ENCODE peak calls at places on chromosomes 2 and 18, in ten cellular contexts. J is A549; W is SK-N-SH; Y is CD4-positive, alpha-beta memory T cell; H is skeletal muscle cell; D is left lung; G is mesendoderm; I is lung; U is mammary epithelial cell; S is GM23338. P is an unnamed sample.

GRCh38 chr2:168456526-168457176 is 579 bp downstream of the CERS6 start:
- DNase-seq in J (peak), W (peak), Y (no peak), H (no peak), D (peak), G (peak), I (peak), U (peak), S (peak), P (peak)

GRCh38 chr18:27713037-27713726 is 463.7 kb downstream of the CDH2 start:
- DNase-seq in J (no peak), W (no peak), Y (no peak), H (peak), D (no peak), G (peak), I (no peak), U (no peak), S (peak), P (no peak)

GRCh38 chr2:144372484-144373195 is 147.3 kb downstream of the ZEB2 start:
- DNase-seq in J (no peak), W (no peak), Y (no peak), H (no peak), D (no peak), G (no peak), I (no peak), U (no peak), S (no peak), P (no peak)

GRCh38 chr2:68926782-68927181 is 25.9 kb downstream of the GKN2 start:
- DNase-seq in J (no peak), W (no peak), Y (no peak), H (no peak), D (no peak), G (peak), I (no peak), U (no peak), S (no peak), P (no peak)

GRCh38 chr2:191802180-191802579 is 44.7 kb downstream of the CAVIN2 start:
- DNase-seq in J (no peak), W (no peak), Y (no peak), H (no peak), D (no peak), G (no peak), I (no peak), U (no peak), S (no peak), P (no peak)

GRCh38 chr18:7812431-7813063 is 245.4 kb downstream of the PTPRM start:
- DNase-seq in J (no peak), W (no peak), Y (no peak), H (peak), D (no peak), G (no peak), I (no peak), U (peak), S (no peak), P (no peak)

GRCh38 chr2:85684806-85685205 is 9.4 kb upstream of the GNLY start:
- DNase-seq in J (no peak), W (no peak), Y (no peak), H (no peak), D (no peak), G (no peak), I (no peak), U (no peak), S (no peak), P (no peak)

GRCh38 chr2:105556366-105556765 is 157.5 kb upstream of the FHL2 start:
- DNase-seq in J (no peak), W (no peak), Y (no peak), H (no peak), D (no peak), G (no peak), I (no peak), U (no peak), S (no peak), P (no peak)

GRCh38 chr2:144350151-144350802 is 169.6 kb downstream of the ZEB2 start:
- DNase-seq in J (no peak), W (no peak), Y (no peak), H (peak), D (no peak), G (peak), I (no peak), U (no peak), S (peak), P (no peak)

GRCh38 chr2:70990216-70990615 is 4.5 kb downstream of the TEX261 start:
- DNase-seq in J (no peak), W (no peak), Y (no peak), H (no peak), D (no peak), G (no peak), I (no peak), U (no peak), S (no peak), P (no peak)

GRCh38 chr2:237122214-237122666 is 36.6 kb downstream of the COPS8 start:
- DNase-seq in J (peak), W (peak), Y (no peak), H (no peak), D (peak), G (peak), I (peak), U (peak), S (peak), P (peak)

GRCh38 chr2:239353697-239354096 is 47.1 kb downstream of the HDAC4 start:
- DNase-seq in J (no peak), W (no peak), Y (no peak), H (no peak), D (no peak), G (no peak), I (no peak), U (no peak), S (no peak), P (no peak)

GRCh38 chr2:222791946-222792649 is 68.7 kb upstream of the ACSL3 start:
- DNase-seq in J (no peak), W (no peak), Y (no peak), H (no peak), D (peak), G (no peak), I (peak), U (no peak), S (no peak), P (no peak)

GRCh38 chr18:48238206-48238605 is 171.0 kb downstream of the ZBTB7C start:
- DNase-seq in J (no peak), W (no peak), Y (no peak), H (no peak), D (no peak), G (no peak), I (no peak), U (peak), S (no peak), P (no peak)

GRCh38 chr2:232966122-232966521 is 46.9 kb downstream of the NGEF start:
- DNase-seq in J (no peak), W (no peak), Y (no peak), H (no peak), D (no peak), G (peak), I (no peak), U (no peak), S (peak), P (no peak)

GRCh38 chr2:235390108-235390815 is 103.6 kb upstream of the AGAP1 start:
- DNase-seq in J (no peak), W (no peak), Y (peak), H (no peak), D (no peak), G (no peak), I (no peak), U (no peak), S (no peak), P (peak)

GRCh38 chr18:24019641-24020331 is 5.2 kb downstream of the TTC39C start:
- DNase-seq in J (no peak), W (no peak), Y (peak), H (no peak), D (no peak), G (no peak), I (no peak), U (no peak), S (no peak), P (peak)

GRCh38 chr2:60556441-60556997 is 3.1 kb upstream of the BCL11A start:
- DNase-seq in J (no peak), W (peak), Y (no peak), H (no peak), D (no peak), G (no peak), I (no peak), U (no peak), S (peak), P (no peak)

GRCh38 chr2:203670939-203671338 is 35.5 kb upstream of the CD28 start:
- DNase-seq in J (no peak), W (no peak), Y (no peak), H (no peak), D (no peak), G (no peak), I (no peak), U (peak), S (no peak), P (no peak)

GRCh38 chr2:86476092-86476491 is 34.9 kb downstream of the KDM3A start:
- DNase-seq in J (no peak), W (no peak), Y (no peak), H (peak), D (no peak), G (no peak), I (no peak), U (no peak), S (no peak), P (no peak)

GRCh38 chr2:64644240-64645013 is 9.3 kb downstream of the SERTAD2 start:
- DNase-seq in J (peak), W (no peak), Y (no peak), H (peak), D (peak), G (peak), I (peak), U (peak), S (peak), P (peak)

GRCh38 chr18:10234281-10234680 is 220.2 kb upstream of the APCDD1 start:
- DNase-seq in J (no peak), W (no peak), Y (no peak), H (no peak), D (no peak), G (no peak), I (no peak), U (peak), S (no peak), P (no peak)

GRCh38 chr2:6627316-6627715 is 238.4 kb downstream of the CMPK2 start:
- DNase-seq in J (no peak), W (no peak), Y (no peak), H (no peak), D (no peak), G (no peak), I (no peak), U (no peak), S (no peak), P (no peak)

GRCh38 chr2:213306320-213306942 is 22.2 kb downstream of the SPAG16 start:
- DNase-seq in J (no peak), W (no peak), Y (no peak), H (peak), D (peak), G (no peak), I (no peak), U (peak), S (no peak), P (no peak)

GRCh38 chr2:236818281-236819045 is 248.8 kb downstream of the ACKR3 start:
- DNase-seq in J (no peak), W (no peak), Y (no peak), H (no peak), D (no peak), G (no peak), I (no peak), U (no peak), S (no peak), P (no peak)

GRCh38 chr2:174343638-174344455 is 9.1 kb downstream of the SP9 start:
- DNase-seq in J (no peak), W (no peak), Y (no peak), H (no peak), D (no peak), G (peak), I (no peak), U (no peak), S (peak), P (no peak)
- H3K4me3 ChIP-seq in J (no peak), W (no peak), Y (no peak), H (no peak), D (no peak), G (peak), I (no peak), U (no peak), S (peak), P (no peak)

GRCh38 chr2:178418426-178418825 is 32.5 kb downstream of the PRKRA start:
- DNase-seq in J (no peak), W (no peak), Y (no peak), H (no peak), D (no peak), G (no peak), I (no peak), U (peak), S (no peak), P (no peak)
- H3K4me3 ChIP-seq in J (no peak), W (no peak), Y (no peak), H (no peak), D (no peak), G (no peak), I (no peak), U (no peak), S (no peak), P (no peak)

DNA sequence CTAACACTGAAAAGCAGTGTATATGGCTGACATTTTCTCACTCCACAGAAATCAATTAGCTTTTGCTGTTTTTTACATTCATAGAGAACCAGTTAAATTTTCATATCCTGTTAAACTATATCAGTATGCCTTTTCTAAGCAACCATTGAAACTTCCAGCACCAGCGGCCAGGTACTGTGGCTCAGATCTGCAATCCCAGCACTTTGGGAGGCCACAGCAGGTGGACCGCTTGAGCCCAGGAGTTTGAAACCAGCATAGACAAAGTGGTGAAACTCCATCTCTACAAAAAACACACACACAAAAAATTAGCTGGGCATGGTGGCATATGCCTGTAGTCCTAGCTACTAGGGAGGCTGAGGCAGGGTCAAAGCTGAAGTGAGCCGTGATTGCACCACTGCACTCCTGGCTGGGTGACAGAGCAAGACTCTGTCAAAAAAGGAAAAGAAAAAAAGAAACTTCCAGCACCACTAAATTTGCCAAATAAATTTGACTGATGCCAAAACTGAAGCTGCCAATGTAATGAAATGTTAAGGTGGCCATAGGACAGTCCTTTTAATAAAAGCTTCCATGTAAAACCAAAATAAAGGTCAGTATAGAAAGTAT is 3.4 kb downstream of the SFT2D3 start:
- DNase-seq in J (no peak), W (no peak), Y (no peak), H (no peak), D (no peak), G (no peak), I (no peak), U (no peak), S (no peak), P (no peak)
- H3K4me3 ChIP-seq in J (no peak), W (no peak), Y (no peak), H (no peak), D (no peak), G (no peak), I (no peak), U (no peak), S (no peak), P (no peak)

DNA sequence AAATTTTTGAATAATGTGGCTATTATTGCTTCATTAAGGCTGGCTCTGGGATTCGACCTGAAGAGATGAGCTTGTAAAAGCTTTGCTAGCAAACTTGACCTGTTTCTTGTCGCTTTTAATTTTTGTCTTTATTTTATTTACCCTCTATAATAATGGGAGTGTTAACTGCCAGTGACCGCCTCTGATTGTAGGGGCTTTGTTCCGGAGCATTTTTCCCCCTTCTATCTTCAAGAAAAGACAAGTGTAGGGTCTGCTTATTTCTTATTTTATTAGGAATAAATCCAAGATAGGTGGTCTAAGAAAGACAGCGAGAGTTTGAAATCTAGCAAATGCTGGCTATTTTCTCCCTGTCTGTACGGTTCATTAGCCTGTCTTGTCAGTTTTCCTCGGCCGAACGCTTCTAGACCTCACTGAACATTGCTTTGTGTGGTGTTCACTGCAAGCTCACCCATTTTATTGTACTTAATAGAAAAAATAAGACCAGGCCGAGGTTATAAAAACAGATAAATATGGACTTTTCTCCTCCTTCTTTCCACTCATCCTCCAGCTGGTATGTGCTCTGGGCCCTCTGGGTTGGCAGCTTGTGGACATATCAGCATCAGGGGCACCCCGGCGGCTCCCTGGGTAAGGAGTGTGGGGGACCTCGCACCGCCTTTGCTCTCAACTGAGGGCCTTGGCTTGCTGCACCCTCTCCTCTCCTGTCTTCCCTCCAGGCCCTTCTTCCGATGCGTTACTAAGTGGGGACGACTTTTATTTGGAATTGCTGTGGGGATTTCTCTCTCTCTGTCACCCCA is 8.5 kb downstream of the MEIS1 start:
- DNase-seq in J (no peak), W (no peak), Y (no peak), H (no peak), D (no peak), G (no peak), I (no peak), U (no peak), S (peak), P (no peak)
- H3K4me3 ChIP-seq in J (no peak), W (no peak), Y (no peak), H (peak), D (peak), G (no peak), I (peak), U (no peak), S (peak), P (no peak)

GRCh38 chr18:72161686-72162085 is 382.5 kb downstream of the CBLN2 start:
- DNase-seq in J (no peak), W (no peak), Y (no peak), H (no peak), D (no peak), G (no peak), I (no peak), U (no peak), S (no peak), P (no peak)

GRCh38 chr18:72155327-72155726 is 388.8 kb downstream of the CBLN2 start:
- DNase-seq in J (no peak), W (no peak), Y (no peak), H (no peak), D (no peak), G (no peak), I (no peak), U (no peak), S (no peak), P (no peak)

DNA sequence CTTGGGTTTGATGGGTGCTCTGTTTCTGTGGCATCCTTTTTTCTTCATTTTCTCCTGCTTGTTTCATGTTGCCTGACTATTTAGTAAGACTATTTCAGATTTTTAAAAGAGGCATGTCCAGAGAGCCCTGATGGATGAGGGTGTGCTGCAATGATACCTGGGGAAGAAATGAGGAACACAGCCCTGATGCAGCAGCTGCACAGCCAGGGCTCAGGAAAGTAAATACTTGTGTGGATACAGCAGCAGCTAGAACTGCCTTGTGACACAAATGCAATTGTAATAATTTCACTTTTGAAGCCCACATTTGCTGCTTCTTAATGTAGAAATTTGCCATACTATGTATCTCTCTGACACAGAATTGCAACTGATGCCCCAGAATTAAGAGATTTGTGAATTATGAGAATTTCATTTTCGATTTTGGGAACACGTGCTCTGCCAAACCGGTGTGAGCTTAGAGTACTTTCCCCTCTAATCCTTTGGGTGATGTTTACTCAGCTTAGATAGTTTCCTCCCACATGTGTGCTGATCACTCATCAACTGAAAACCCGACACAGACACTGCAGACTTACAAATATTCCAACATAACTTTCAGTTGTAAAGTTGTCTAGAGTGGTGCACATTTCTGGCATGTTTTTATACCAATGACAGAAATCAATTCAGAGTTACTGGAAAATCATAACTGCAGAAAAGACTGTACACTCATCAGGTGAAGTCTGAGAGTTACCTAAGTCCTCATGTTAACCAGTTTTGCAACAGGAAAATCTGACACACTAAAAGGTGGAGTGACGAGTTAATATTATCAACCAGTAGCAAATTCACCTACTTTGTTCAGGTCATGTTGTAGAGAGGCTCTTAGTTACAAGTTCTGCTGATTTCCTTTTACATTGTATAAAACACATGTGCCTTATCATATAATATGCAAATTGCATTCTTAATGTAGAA is 383.4 kb downstream of the CBLN2 start:
- DNase-seq in J (no peak), W (no peak), Y (no peak), H (no peak), D (no peak), G (no peak), I (no peak), U (no peak), S (no peak), P (no peak)
- H3K4me3 ChIP-seq in J (no peak), W (no peak), Y (no peak), H (no peak), D (no peak), G (no peak), I (no peak), U (no peak), S (no peak), P (no peak)

DNA sequence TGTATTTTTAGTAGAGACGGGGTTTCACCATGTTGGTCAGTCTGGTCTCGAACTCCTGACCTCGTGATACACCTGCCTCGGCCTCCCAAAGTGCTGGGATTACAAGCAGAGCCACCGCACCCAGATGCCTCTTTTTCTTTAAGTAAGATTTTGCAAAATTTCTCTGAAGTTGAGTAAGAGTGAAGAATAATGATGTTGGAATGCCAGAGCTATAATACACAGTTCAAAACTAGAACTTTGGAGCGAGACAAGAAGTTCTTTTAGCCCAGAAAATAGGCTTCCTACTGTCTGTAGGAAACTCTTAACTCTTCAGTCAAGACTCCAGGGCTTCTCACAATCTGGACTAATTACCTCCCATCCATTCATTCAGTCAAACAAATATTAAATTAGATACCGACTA is 51.4 kb downstream of the MARCHF4 start:
- DNase-seq in J (no peak), W (no peak), Y (no peak), H (no peak), D (no peak), G (no peak), I (no peak), U (no peak), S (no peak), P (no peak)
- H3K4me3 ChIP-seq in J (no peak), W (no peak), Y (no peak), H (no peak), D (no peak), G (no peak), I (no peak), U (no peak), S (no peak), P (no peak)

P was measured in Jurkat, Clone E6-1.